ENCODE peak calls at places on chromosomes 1 and 21, in seven cellular contexts. K, I, D, H, S, Y and B are unnamed samples.

GRCh38 chr1:112817555-112818373 is 102.6 kb upstream of the PPM1J start:
- DNase-seq in I (no peak), D (no peak), S (no peak), H (no peak), Y (no peak), K (no peak), B (no peak)

GRCh38 chr1:209742409-209743144 is 13.3 kb upstream of the TRAF3IP3 start:
- DNase-seq in D (peak), S (peak), I (no peak), K (no peak), H (no peak), Y (no peak), B (no peak)

GRCh38 chr1:75991497-75992114 is 59.4 kb upstream of the ASB17 start:
- DNase-seq in I (peak), H (peak), K (peak), Y (peak), S (peak), D (peak), B (peak)

GRCh38 chr1:217881131-217881543 is 250.0 kb downstream of the SPATA17 start:
- DNase-seq in D (no peak), S (no peak), K (no peak), Y (no peak), I (no peak), H (no peak), B (no peak)

GRCh38 chr1:10646347-10646861 is 150.0 kb downstream of the CASZ1 start:
- DNase-seq in S (peak), D (no peak), Y (peak), H (peak), I (peak), K (no peak), B (peak)

GRCh38 chr1:30707412-30708360 is 15.7 kb downstream of the MATN1 start:
- DNase-seq in I (peak), H (peak), Y (peak), D (peak), S (peak), K (peak), B (peak)

GRCh38 chr1:100445565-100445964 is 92.4 kb upstream of the GPR88 start:
- DNase-seq in S (no peak), Y (no peak), I (no peak), K (no peak), H (no peak), D (no peak), B (no peak)

GRCh38 chr21:34640858-34641257 is 25.9 kb upstream of the RCAN1 start:
- DNase-seq in S (peak), Y (peak), I (no peak), H (no peak), D (no peak), K (no peak), B (no peak)

GRCh38 chr1:166695115-166695514 is 144.2 kb upstream of the POGK start:
- DNase-seq in K (no peak), S (no peak), D (no peak), I (no peak), Y (no peak), H (no peak), B (no peak)

GRCh38 chr1:43736819-43737218 is 29.5 kb downstream of the ST3GAL3 start:
- DNase-seq in Y (no peak), K (no peak), H (no peak), I (no peak), S (no peak), D (no peak), B (no peak)

GRCh38 chr21:26852422-26852821 is 7.2 kb upstream of the ADAMTS1 start:
- DNase-seq in S (no peak), K (no peak), Y (no peak), I (no peak), H (no peak), D (no peak), B (no peak)

GRCh38 chr1:114472408-114472807 is 38.6 kb downstream of the TRIM33 start:
- DNase-seq in I (no peak), K (no peak), S (no peak), D (no peak), Y (no peak), H (no peak), B (no peak)

GRCh38 chr1:153651771-153652170 is 6.7 kb upstream of the SNAPIN start:
- DNase-seq in S (no peak), K (no peak), D (no peak), Y (no peak), I (no peak), H (no peak), B (no peak)

GRCh38 chr1:62176597-62177312 is 17.9 kb upstream of the L1TD1 start:
- DNase-seq in K (no peak), D (no peak), H (no peak), Y (no peak), S (no peak), I (no peak), B (no peak)

GRCh38 chr1:241310451-241310850 is 46.6 kb downstream of the RGS7 start:
- DNase-seq in S (peak), K (no peak), I (no peak), D (no peak), H (no peak), Y (peak), B (no peak)

GRCh38 chr1:152442291-152442690 is 28.2 kb upstream of the CRNN start:
- DNase-seq in Y (no peak), D (no peak), H (peak), S (no peak), I (no peak), K (no peak), B (no peak)

GRCh38 chr1:43994071-43994470 is 2.7 kb downstream of the CCDC24 start:
- DNase-seq in K (no peak), S (no peak), I (no peak), Y (no peak), H (no peak), D (no peak), B (no peak)

GRCh38 chr21:26167593-26167992 is 3.0 kb downstream of the APP start:
- DNase-seq in I (no peak), Y (no peak), H (no peak), D (no peak), K (no peak), S (no peak), B (no peak)

GRCh38 chr1:245166471-245166885 is 11.7 kb downstream of the KIF26B start:
- DNase-seq in D (no peak), H (no peak), I (no peak), K (no peak), S (peak), Y (no peak), B (no peak)

GRCh38 chr1:6734579-6735397 is 33.2 kb upstream of the DNAJC11 start:
- DNase-seq in I (no peak), D (no peak), S (peak), H (no peak), K (no peak), Y (no peak), B (no peak)

GRCh38 chr1:159705911-159706270 is 8.5 kb downstream of the CRP start:
- DNase-seq in S (no peak), I (no peak), Y (no peak), K (no peak), D (no peak), H (no peak), B (no peak)

GRCh38 chr1:1529321-1529720 is 11.1 kb downstream of the TMEM240 start:
- DNase-seq in I (no peak), S (no peak), K (no peak), Y (no peak), D (no peak), H (no peak), B (no peak)

GRCh38 chr1:185517808-185518419 is 200.9 kb upstream of the IVNS1ABP start:
- DNase-seq in I (no peak), S (no peak), K (no peak), H (no peak), D (no peak), Y (no peak), B (no peak)

DNA sequence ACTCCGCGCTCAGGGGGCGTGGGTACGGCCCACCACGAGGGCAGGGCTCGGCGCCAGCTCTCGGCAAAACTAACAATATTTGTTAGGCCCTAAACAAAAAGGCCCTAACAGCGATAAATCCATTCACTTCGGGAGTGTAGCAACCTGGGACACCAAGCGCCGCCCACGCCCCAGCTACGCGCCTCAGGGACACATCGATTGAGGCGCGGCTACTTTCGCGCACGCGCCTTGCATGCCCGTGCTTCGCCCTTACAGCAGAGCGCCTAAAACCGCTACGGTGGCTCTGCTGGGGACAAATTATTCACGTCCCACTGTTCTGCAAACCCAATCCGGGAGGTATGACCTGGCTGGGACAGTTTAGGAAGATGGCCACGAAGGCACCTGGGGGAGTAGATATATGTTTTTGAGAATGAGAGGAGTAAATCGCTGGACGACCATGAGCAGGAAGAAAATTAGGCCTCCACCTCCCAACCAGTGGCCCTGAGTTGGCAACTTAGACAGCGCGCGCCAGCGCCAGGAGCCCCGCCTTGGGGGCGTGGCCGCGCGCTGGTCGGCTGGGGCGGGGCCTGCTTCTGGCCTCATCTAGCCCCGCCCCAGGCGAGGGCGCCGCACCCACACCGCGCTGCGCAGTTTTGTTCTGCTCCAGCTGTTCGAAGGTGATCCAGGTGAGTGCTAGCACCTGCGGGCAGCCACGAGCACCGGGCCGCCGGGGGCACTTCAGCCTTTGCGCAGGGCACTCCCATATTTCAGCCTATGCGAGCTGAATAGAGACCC is at the start of gene MGST3:
- DNase-seq in I (peak), D (peak), H (peak), S (peak), Y (peak), K (peak), B (peak)
- TF ChIP-seq POLR2A in I (peak), D (peak), H (peak), S (peak), Y (peak), K (peak), B (no peak)

GRCh38 chr1:24150228-24151174 is 7.6 kb upstream of the IL22RA1 start:
- DNase-seq in K (peak), I (peak), Y (peak), H (peak), S (peak), D (peak), B (peak)
- TF ChIP-seq POLR2A in K (peak), I (no peak), Y (no peak), H (no peak), S (no peak), D (no peak), B (no peak)

DNA sequence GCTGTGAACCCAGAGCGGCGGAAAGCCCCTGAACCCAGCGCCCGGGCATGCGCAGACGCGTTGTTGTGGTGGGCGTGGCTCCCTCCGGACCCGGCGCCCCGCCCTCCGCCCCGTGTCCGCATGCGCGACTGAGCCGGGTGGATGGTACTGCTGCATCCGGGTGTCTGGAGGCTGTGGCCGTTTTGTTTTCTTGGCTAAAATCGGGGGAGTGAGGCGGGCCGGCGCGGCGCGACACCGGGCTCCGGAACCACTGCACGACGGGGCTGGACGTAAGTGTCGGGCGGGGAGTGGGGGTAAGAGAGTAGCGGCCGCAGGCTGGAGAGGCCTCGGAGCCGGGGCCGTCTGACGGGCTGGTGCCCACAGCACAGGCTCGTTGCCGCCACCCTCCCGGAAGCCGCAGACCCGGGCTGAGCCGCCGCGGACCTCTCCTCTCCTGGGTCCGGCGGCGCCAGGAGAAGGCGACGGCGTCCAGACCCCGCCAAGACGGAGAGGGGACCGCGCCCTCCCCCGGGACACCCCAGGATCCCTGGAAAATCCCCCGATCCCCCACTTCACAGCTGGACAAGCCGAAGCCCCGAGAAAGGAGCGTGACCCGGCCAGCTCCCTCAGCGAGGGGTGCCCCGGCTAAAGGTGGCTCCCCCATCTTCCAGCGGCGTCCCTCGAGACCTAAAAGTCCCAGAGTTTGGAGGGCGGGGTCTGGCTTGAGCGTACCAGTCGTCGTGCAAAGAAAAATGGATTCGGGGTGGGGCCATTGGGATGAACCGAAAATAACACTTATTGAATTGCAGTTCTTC is at the start of gene TMEM50A:
- DNase-seq in S (peak), Y (peak), I (peak), K (peak), H (peak), D (peak), B (peak)
- TF ChIP-seq POLR2A in S (peak), Y (peak), I (no peak), K (peak), H (no peak), D (peak), B (no peak)

GRCh38 chr1:89995595-89996397 is 886 bp downstream of the ZNF326 start:
- DNase-seq in K (peak), Y (no peak), S (no peak), D (no peak), H (no peak), I (no peak), B (no peak)
- TF ChIP-seq POLR2A in K (no peak), Y (no peak), S (peak), D (no peak), H (no peak), I (no peak), B (no peak)

GRCh38 chr1:161216945-161217712 is 2.0 kb downstream of the FCER1G start:
- DNase-seq in S (peak), K (no peak), H (no peak), I (peak), Y (no peak), D (no peak), B (no peak)
- TF ChIP-seq POLR2A in S (no peak), K (no peak), H (no peak), I (no peak), Y (no peak), D (no peak), B (no peak)